ENCODE peak calls at places on chromosomes 4 and X, in four cellular contexts. X, K, L and J are unnamed samples.

GRCh38 chr4:75248770-75249467 is 265.3 kb downstream of the RCHY1 start:
- DNase-seq in X (no peak), K (no peak), L (no peak), J (peak)

GRCh38 chr4:102536768-102537167 is 35.6 kb downstream of the NFKB1 start:
- DNase-seq in X (no peak), K (no peak), L (no peak), J (no peak)

GRCh38 chr4:176964116-176964691 is 171.5 kb upstream of the VEGFC start:
- DNase-seq in X (no peak), K (no peak), L (no peak), J (no peak)

GRCh38 chr4:61853041-61853440 is 652.9 kb downstream of the ADGRL3 start:
- DNase-seq in X (no peak), K (no peak), L (no peak), J (no peak)

GRCh38 chr4:117898496-117898895 is 135.8 kb upstream of the NDST3 start:
- DNase-seq in X (no peak), K (no peak), L (no peak), J (no peak)

GRCh38 chrX:16839852-16840460 is 30.2 kb downstream of the RBBP7 start:
- DNase-seq in X (no peak), K (no peak), L (peak), J (no peak)

GRCh38 chrX:39903343-39903742 is 194.4 kb downstream of the BCOR start:
- DNase-seq in X (no peak), K (no peak), L (peak), J (no peak)

GRCh38 chr4:84928089-84928488 is 38.4 kb downstream of the WDFY3 start:
- DNase-seq in X (no peak), K (no peak), L (no peak), J (no peak)

GRCh38 chr4:3529363-3529762 is 2.9 kb downstream of the LRPAP1 start:
- DNase-seq in X (peak), K (no peak), L (no peak), J (no peak)

GRCh38 chrX:19882066-19882775 is 5.2 kb downstream of the SH3KBP1 start:
- DNase-seq in X (no peak), K (no peak), L (no peak), J (no peak)

GRCh38 chr4:7911044-7911578 is 28.6 kb downstream of the AFAP1 start:
- DNase-seq in X (peak), K (no peak), L (peak), J (no peak)

GRCh38 chr4:72365981-72366380 is 203.0 kb downstream of the ADAMTS3 start:
- DNase-seq in X (no peak), K (no peak), L (no peak), J (no peak)

GRCh38 chr4:86706923-86707597 is 112.9 kb downstream of the PTPN13 start:
- DNase-seq in X (no peak), K (no peak), L (peak), J (no peak)

GRCh38 chrX:109472939-109473713 is 8.8 kb downstream of the GUCY2F start:
- DNase-seq in X (peak), K (no peak), L (peak), J (no peak)

GRCh38 chrX:53000447-53001208 is 42.3 kb upstream of the FAM156A start:
- DNase-seq in X (no peak), K (no peak), L (no peak), J (no peak)

GRCh38 chrX:122626871-122627270 is 557.2 kb upstream of the GRIA3 start:
- DNase-seq in X (no peak), K (no peak), L (no peak), J (no peak)

GRCh38 chr4:179595671-179596410 is 2153.6 kb upstream of the AGA start:
- DNase-seq in X (no peak), K (no peak), L (peak), J (no peak)

GRCh38 chr4:84967292-84967651 is 782 bp upstream of the WDFY3 start:
- DNase-seq in X (peak), K (no peak), L (peak), J (no peak)

GRCh38 chrX:63658920-63659319 is 126.1 kb downstream of the ARHGEF9 start:
- DNase-seq in X (peak), K (no peak), L (peak), J (no peak)

DNA sequence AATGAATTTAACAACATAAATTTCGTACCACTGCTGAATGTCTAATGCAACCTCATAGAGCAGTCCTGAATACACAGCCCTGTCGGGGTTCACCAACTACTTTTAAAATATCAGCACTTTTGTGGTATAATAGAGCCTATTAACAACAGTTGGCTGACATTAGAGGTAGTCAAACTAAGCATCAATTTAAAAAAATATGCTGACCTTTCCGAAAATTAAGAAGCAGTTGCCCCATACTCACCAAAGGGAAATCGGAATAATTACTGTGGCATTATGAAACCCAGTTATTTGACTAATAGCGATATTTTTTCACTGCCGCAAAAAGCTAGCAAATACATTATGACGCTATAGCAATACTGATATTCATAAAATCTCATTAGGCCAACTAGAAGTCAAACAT is 273.5 kb upstream of the PPARGC1A start:
- DNase-seq in X (no peak), K (no peak), L (no peak), J (no peak)
- H3K4me3 ChIP-seq in X (no peak), K (no peak), L (no peak), J (no peak)

DNA sequence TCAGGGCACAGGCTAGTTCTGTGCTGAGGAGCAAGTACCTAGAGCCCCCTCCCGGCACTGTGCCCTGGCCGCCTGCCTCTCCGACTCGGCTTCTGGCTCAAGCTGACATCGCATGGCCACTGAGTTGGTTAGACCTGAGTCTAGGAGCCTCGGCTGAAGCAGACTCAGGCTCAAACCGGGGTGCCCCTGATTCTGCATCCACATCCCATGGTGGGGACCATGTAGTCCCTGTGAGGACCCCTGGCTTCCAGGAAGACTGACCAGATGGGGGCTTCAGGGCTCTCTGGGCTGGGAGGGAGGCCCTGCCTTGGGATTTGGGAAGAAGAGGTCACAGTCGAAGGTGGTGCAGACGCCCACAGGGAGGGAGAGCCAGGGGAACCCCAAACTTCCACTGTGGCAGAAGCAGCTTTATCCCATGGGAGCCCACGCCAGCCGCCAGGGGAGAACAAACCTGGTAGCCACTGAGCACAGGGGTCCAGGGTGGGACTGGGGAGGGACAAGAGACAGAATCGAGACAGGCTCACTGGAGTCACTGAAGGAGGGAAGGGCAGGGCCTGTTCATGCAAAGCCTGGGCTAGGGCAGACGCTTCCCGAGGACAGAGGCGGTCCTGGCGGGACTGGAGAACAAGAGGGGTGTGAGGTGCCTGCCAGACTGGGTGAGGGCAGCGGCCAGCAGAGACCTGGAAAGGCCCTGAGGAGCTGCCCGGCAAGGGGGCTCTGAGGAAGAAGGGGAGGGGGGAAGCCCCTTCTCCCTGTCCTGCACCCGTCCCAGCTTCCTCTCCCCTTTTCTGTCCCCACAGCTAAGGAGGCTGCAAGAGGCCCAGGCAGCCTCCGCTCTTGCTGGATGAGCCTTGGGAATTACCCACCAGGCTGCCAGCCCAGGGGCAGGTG is 1.1 kb downstream of the PDE6B start:
- DNase-seq in X (no peak), K (no peak), L (no peak), J (no peak)
- H3K4me3 ChIP-seq in X (no peak), K (no peak), L (no peak), J (no peak)

GRCh38 chrX:56782791-56783449 is 53.9 kb downstream of the NBDY start:
- DNase-seq in X (no peak), K (no peak), L (no peak), J (no peak)

GRCh38 chrX:56783996-56784620 is 55.1 kb downstream of the NBDY start:
- DNase-seq in X (no peak), K (no peak), L (no peak), J (no peak)

GRCh38 chrX:56783450-56783831 is 54.4 kb downstream of the NBDY start:
- DNase-seq in X (no peak), K (peak), L (no peak), J (no peak)

GRCh38 chrX:56784666-56785065 is 55.6 kb downstream of the NBDY start:
- DNase-seq in X (no peak), K (no peak), L (no peak), J (no peak)

DNA sequence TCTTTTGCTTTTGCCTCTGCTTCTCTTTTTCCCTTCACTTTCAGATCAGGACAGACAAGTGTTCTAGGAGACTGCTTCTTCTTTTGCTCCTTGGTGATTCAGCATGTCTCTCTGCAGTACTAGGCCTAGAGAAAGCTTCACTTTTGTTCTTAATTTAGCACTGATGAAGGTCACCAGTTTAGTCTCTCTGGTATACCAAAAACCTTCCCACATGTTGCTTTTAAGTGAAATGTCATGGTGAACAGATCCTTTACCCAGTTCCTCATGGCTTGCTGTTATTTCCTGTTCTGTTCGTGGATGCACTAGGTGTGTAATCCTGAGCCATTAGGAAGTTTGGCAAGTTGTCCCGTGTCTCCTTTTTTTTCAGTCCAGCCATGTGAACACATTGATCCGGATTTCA is 53.3 kb downstream of the NBDY start:
- DNase-seq in X (no peak), K (no peak), L (no peak), J (no peak)
- H3K4me3 ChIP-seq in X (no peak), K (no peak), L (no peak), J (no peak)

GRCh38 chrX:13938053-13938765 is 91.5 kb downstream of the GEMIN8 start:
- DNase-seq in X (peak), K (peak), L (peak), J (peak)
- H3K4me3 ChIP-seq in X (peak), K (peak), L (peak), J (peak)

GRCh38 chr4:104425003-104425402 is 69.7 kb downstream of the CXXC4 start:
- DNase-seq in X (no peak), K (no peak), L (no peak), J (no peak)
- H3K4me3 ChIP-seq in X (peak), K (peak), L (no peak), J (no peak)

DNA sequence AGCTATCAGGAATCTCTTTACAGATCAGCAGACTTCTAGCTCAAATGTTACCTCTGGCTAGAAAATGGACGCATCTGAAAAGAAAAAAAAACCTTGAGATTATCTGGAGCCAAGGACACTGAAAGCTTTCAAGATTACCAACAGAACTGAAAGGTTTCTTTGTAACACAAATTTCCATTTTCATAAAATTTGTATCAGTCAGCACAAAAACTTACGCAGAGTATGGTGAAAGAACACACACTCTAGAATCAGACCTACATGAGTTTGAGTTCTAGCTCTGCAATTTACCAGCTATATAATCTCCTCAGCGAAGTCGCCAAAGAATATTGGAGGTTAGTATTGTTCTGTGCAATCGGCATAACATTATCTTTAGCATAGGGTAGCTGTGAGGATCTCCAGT is 1.8 kb downstream of the TAB3 start:
- DNase-seq in X (no peak), K (no peak), L (no peak), J (no peak)
- H3K4me3 ChIP-seq in X (no peak), K (no peak), L (no peak), J (no peak)

DNA sequence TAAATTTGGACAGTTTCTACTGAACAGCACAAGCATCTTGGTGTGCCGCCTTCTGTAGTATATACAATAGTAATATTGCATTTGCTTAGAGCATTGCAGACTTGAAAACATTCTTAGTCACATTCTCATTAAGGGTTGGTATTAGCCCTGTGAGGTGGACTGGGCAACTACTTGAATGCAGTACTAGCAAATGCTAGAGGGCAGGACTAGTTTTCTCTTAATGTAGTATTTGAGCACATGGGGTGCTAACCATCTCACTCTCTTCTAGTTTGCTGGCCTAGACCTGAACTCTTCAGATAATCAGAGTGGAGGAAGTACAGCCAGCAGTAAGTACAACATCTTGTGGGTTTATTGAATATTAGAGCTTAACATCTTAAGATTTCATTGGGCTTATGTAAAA is 3.2 kb downstream of the DDX3X start:
- DNase-seq in X (no peak), K (no peak), L (no peak), J (no peak)
- H3K4me3 ChIP-seq in X (peak), K (peak), L (peak), J (no peak)

DNA sequence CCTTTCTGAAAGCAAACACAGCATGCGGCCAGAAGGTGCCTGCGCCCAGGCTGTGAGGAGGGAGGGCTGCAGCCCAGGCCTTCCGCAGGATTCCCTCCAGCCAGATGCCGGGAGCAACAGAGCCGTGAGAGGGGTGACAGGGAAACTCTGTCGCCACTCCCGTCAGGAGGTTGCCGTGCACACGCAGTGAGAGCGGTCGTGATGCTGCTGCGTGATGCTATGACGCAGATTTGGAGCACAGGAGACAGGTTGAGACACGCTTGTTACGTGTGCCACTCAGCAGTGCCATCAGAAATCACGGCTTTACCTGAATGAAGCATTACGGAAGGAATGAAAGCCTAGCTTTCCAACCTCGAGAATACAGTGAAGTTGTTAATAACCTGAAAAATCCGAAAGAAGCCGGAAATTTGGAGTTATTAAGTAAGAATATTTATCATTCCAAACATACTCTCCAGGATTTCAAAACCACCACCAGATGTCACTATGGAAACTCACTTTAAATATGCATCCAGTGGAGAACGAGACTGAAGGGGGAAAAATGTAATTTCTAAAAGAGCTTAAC is 54.4 kb downstream of the FAT1 start:
- DNase-seq in X (no peak), K (no peak), L (peak), J (peak)
- H3K4me3 ChIP-seq in X (no peak), K (no peak), L (no peak), J (no peak)